ENCODE peak calls at places on chromosome 22, in nine cellular contexts. Q is T-helper 2 cell, C is hepatocyte, W is cardiac fibroblast, S is ecto neural progenitor cell, P is NCI-H1417, U is C1 segment of cervical spinal cord, F is astrocyte of the spinal cord, H is RWPE1. J is an unnamed sample.

GRCh38 chr22:35749808-35750207 is 32.1 kb downstream of the APOL5 start:
- DNase-seq in S (no peak), W (no peak), U (no peak), P (no peak), Q (no peak), F (no peak), C (no peak), H (no peak), J (peak; percentile 72)

GRCh38 chr22:44888491-44888941 is 121.3 kb downstream of the PHF21B start:
- DNase-seq in F (no peak), C (no peak), U (no peak), W (no peak), H (no peak), Q (no peak), S (no peak), P (no peak), J (peak; percentile 57)

GRCh38 chr22:29755889-29756288 is 10.9 kb downstream of the ZMAT5 start:
- DNase-seq in H (no peak), Q (no peak), F (no peak), C (no peak), W (no peak), S (no peak), U (no peak), P (no peak), J (no peak)

GRCh38 chr22:48942698-48943566 is 884.7 kb downstream of the BRD1 start:
- DNase-seq in Q (no peak), P (no peak), C (no peak), W (no peak), F (no peak), S (peak; percentile 40), H (no peak), U (no peak), J (peak; percentile 38)

GRCh38 chr22:41308054-41308453 is 6.7 kb downstream of the ZC3H7B start:
- DNase-seq in W (peak; percentile 28), Q (no peak), P (no peak), F (peak; percentile 68), C (no peak), U (no peak), H (no peak), S (no peak), J (no peak)

GRCh38 chr22:50568626-50569025 is 5.9 kb upstream of the SYCE3 start:
- DNase-seq in S (peak; percentile 38), C (no peak), Q (no peak), F (no peak), W (no peak), H (no peak), U (no peak), P (no peak), J (no peak)

GRCh38 chr22:35076648-35077047 is 10.7 kb downstream of the ISX start:
- DNase-seq in W (no peak), S (no peak), C (no peak), H (no peak), U (no peak), Q (no peak), F (no peak), P (no peak), J (no peak)

GRCh38 chr22:19679476-19680099 is 34.7 kb upstream of the SEPTIN5 start:
- DNase-seq in C (no peak), Q (no peak), H (no peak), S (peak; percentile 74), W (peak; percentile 13), P (peak; percentile 23), U (no peak), F (no peak), J (no peak)

GRCh38 chr22:23216331-23217170 is 36.2 kb downstream of the BCR start:
- DNase-seq in H (no peak), S (no peak), P (no peak), U (no peak), W (no peak), C (no peak), F (no peak), Q (peak; percentile 94), J (no peak)

GRCh38 chr22:25002241-25002985 is 49.9 kb downstream of the KIAA1671 start:
- DNase-seq in Q (peak; percentile 62), U (no peak), C (no peak), S (no peak), H (no peak), F (no peak), W (no peak), P (no peak), J (no peak)

GRCh38 chr22:46240917-46241316 is 9.2 kb downstream of the CDPF1 start:
- DNase-seq in W (no peak), C (no peak), Q (no peak), U (no peak), H (no peak), F (no peak), S (no peak), P (no peak), J (no peak)

J was measured in islet precursor cell.